ENCODE peak calls at places on chromosomes 5 and 9, in seven cellular contexts. T is stimulated activated CD8-positive, alpha-beta memory T cell treated with anti-CD3 and anti-CD28 coated beads, Interleukin-2, amount 100 ng/mL, for 1 hour; B is mesothelial cell of epicardium; E is chondrocyte; Z is NCI-H1417 treated with DMSO at 0.1 percent for 48 hours; J is AG08396; D is effector memory CD8-positive, alpha-beta T cell. V is an unnamed sample.

GRCh38 chr5:116572375-116573278 is 2.0 kb downstream of the SEMA6A start:
- DNase-seq in B (peak; percentile 27), E (no peak), Z (peak; percentile 12), T (no peak), J (peak; percentile 9), D (no peak), V (no peak)

GRCh38 chr9:137951107-137951506 is 73.5 kb downstream of the CACNA1B start:
- DNase-seq in T (no peak), E (no peak), B (no peak), J (no peak), Z (no peak), D (no peak), V (no peak)

GRCh38 chr5:105616599-105616998 is 2054.0 kb upstream of the NUDT12 start:
- DNase-seq in D (no peak), T (no peak), Z (no peak), B (no peak), J (no peak), E (no peak), V (no peak)

GRCh38 chr9:114316605-114317230 is 6.2 kb upstream of the ORM1 start:
- DNase-seq in Z (no peak), E (peak; percentile 24), D (no peak), T (no peak), J (no peak), B (no peak), V (no peak)

GRCh38 chr5:53479656-53480473 is 564 bp upstream of the FST start:
- DNase-seq in B (peak; percentile 41), J (peak; percentile 77), T (no peak), D (no peak), E (no peak), Z (no peak), V (no peak)

GRCh38 chr5:134113572-134113907 is 941 bp upstream of the TCF7 start:
- DNase-seq in J (no peak), Z (no peak), D (no peak), T (no peak), E (no peak), B (no peak), V (no peak)

GRCh38 chr9:131361202-131361833 is 32.6 kb upstream of the PRRC2B start:
- DNase-seq in D (no peak), E (peak; percentile 20), B (no peak), Z (no peak), T (no peak), J (no peak), V (no peak)

GRCh38 chr5:25744908-25745307 is 1100.1 kb upstream of the CDH10 start:
- DNase-seq in Z (no peak), E (no peak), T (no peak), D (no peak), B (no peak), J (no peak), V (no peak)

GRCh38 chr5:175590471-175590881 is 67.4 kb upstream of the HRH2 start:
- DNase-seq in J (peak; percentile 32), D (no peak), Z (no peak), T (no peak), B (no peak), E (no peak), V (no peak)

GRCh38 chr9:127927457-127928231 is 2.9 kb downstream of the PIP5KL1 start:
- DNase-seq in J (no peak), T (peak; percentile 49), D (no peak), Z (no peak), B (no peak), E (no peak), V (no peak)

GRCh38 chr9:123251741-123252140 is 16.6 kb downstream of the STRBP start:
- DNase-seq in T (no peak), J (no peak), D (no peak), Z (no peak), E (no peak), B (no peak), V (no peak)

GRCh38 chr9:129932303-129933151 is 97.3 kb downstream of the USP20 start:
- DNase-seq in T (no peak), B (no peak), Z (no peak), D (no peak), E (no peak), J (peak; percentile 9), V (no peak)

GRCh38 chr9:18296702-18297531 is 177.0 kb upstream of the ADAMTSL1 start:
- DNase-seq in Z (no peak), J (peak; percentile 11), T (no peak), E (no peak), D (no peak), B (no peak), V (no peak)

GRCh38 chr5:33371660-33372059 is 69.1 kb upstream of the TARS1 start:
- DNase-seq in E (no peak), T (no peak), Z (no peak), B (no peak), D (no peak), J (peak; percentile 11), V (no peak)

GRCh38 chr5:6837519-6838110 is 124.4 kb downstream of the TENT4A start:
- DNase-seq in Z (no peak), E (no peak), D (peak; percentile 8), B (no peak), T (no peak), J (peak; percentile 21), V (no peak)

GRCh38 chr5:14204011-14204670 is 61.0 kb downstream of the TRIO start:
- DNase-seq in D (no peak), Z (no peak), E (no peak), B (no peak), J (no peak), T (no peak), V (no peak)

GRCh38 chr9:21688108-21689102 is 114.0 kb upstream of the MTAP start:
- DNase-seq in B (no peak), Z (no peak), T (no peak), E (no peak), D (no peak), J (peak; percentile 68), V (no peak)